ENCODE peak calls at places on chromosomes 2 and 18, in nine cellular contexts. T is left ventricle myocardium inferior; K is Panc1; H is tibial artery; F is right lobe of liver; V is lower lobe of right lung; G is H1; R is cardiac muscle cell; Z is CD8-positive, alpha-beta memory T cell. B is an unnamed sample.

GRCh38 chr2:189013677-189014380 is 39.7 kb downstream of the COL3A1 start:
- DNase-seq in R (no peak), K (no peak), G (no peak), F (no peak), T (no peak), V (no peak), H (no peak), Z (no peak), B (no peak)

GRCh38 chr2:224171226-224171625 is 132.1 kb upstream of the SERPINE2 start:
- DNase-seq in T (no peak), V (no peak), K (no peak), R (no peak), Z (no peak), G (no peak), F (peak; percentile 72), H (no peak), B (no peak)

GRCh38 chr2:24480245-24480644 is 10.8 kb upstream of the NCOA1 start:
- DNase-seq in H (no peak), Z (no peak), F (no peak), R (no peak), K (no peak), V (no peak), T (no peak), G (no peak), B (no peak)

GRCh38 chr2:202786792-202787191 is 84.8 kb downstream of the ICA1L start:
- DNase-seq in V (no peak), K (no peak), Z (no peak), H (no peak), T (no peak), F (no peak), R (no peak), G (no peak), B (no peak)

GRCh38 chr2:33412920-33413319 is 63.5 kb upstream of the RASGRP3 start:
- DNase-seq in T (no peak), G (no peak), H (no peak), V (no peak), F (no peak), Z (no peak), K (no peak), R (peak; percentile 38), B (no peak)

GRCh38 chr2:212665948-212666347 is 127.3 kb upstream of the ERBB4 start:
- DNase-seq in Z (no peak), R (no peak), T (no peak), V (no peak), F (no peak), H (no peak), G (no peak), K (no peak), B (no peak)

GRCh38 chr2:16223071-16223470 is 282.7 kb downstream of the MYCN start:
- DNase-seq in K (no peak), F (no peak), T (no peak), R (no peak), H (no peak), Z (no peak), G (no peak), V (no peak), B (no peak)

GRCh38 chr2:217972037-217972436 is 30.8 kb downstream of the TNS1 start:
- DNase-seq in V (no peak), G (no peak), F (no peak), H (no peak), K (no peak), T (no peak), Z (no peak), R (no peak), B (no peak)

GRCh38 chr2:200089756-200090109 is 134.4 kb downstream of the MAIP1 start:
- DNase-seq in G (no peak), F (no peak), R (no peak), K (no peak), H (no peak), V (no peak), T (no peak), Z (no peak), B (no peak)

GRCh38 chr2:220646424-220646823 is 925.7 kb downstream of the EPHA4 start:
- DNase-seq in F (no peak), V (no peak), K (no peak), T (no peak), H (no peak), G (no peak), R (no peak), Z (no peak), B (no peak)

GRCh38 chr2:65240657-65241056 is 13.0 kb downstream of the ACTR2 start:
- DNase-seq in H (no peak), G (no peak), Z (no peak), K (no peak), V (no peak), R (no peak), T (no peak), F (no peak), B (no peak)

GRCh38 chr18:12291161-12291560 is 16.9 kb upstream of the TUBB6 start:
- DNase-seq in H (no peak), G (no peak), F (no peak), K (no peak), R (no peak), V (no peak), T (no peak), Z (no peak), B (no peak)

GRCh38 chr18:12288406-12288762 is 19.7 kb upstream of the TUBB6 start:
- DNase-seq in R (no peak), V (no peak), T (no peak), G (no peak), F (no peak), H (no peak), Z (no peak), K (no peak), B (no peak)

GRCh38 chr18:12290086-12290485 is 18.0 kb upstream of the TUBB6 start:
- DNase-seq in H (no peak), G (no peak), T (no peak), R (no peak), Z (no peak), V (no peak), F (no peak), K (no peak), B (no peak)

GRCh38 chr18:12287131-12287681 is 20.8 kb upstream of the TUBB6 start:
- DNase-seq in K (no peak), R (no peak), V (peak; percentile 66), T (no peak), Z (no peak), H (no peak), F (no peak), G (no peak), B (no peak)

DNA sequence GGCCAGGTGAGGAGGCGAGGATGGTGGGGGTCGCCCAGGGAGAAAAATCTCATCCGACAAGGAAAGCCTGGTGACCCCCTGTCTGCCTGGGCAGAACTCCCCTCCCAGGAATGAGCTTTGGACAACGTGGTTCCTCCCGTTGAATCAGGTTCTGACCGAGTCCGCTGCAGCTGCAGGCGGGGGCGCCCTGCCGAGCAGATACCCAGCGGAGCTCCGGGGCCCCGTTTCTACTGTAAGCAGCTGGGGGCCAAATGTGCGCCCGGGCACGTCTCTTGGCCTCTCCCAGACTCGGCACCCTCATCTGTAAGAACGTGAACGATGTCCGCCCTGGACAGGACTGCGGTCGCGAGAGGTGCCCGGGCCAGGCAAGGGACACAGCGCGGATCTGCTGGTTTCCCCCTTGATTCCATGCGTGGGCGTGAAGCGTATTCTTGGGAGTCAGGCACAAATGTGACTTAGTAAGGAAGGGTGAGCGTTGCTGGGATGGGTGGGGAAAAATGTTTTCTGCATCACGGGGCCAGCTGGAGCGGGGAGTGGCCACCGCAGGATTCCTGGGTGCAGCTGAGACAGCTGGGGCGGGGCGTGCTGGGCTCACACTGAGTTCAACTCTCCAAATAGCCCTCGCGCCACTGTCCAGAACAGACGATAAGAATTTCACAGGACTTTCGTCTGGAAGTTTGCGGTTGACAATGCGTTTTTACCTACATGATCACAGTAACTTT is 20.2 kb upstream of the TUBB6 start:
- DNase-seq in F (no peak), H (peak; percentile 86), V (peak; percentile 86), G (peak; percentile 85), K (no peak), R (peak; percentile 81), T (peak; percentile 82), Z (no peak), B (peak; percentile 74)
- H3K4me3 ChIP-seq in F (peak overlapping the region; percentile 6), H (peak overlapping the region; percentile 52), V (peak overlapping the region; percentile 48), G (peak overlapping the region; percentile 59), K (peak overlapping the region; percentile 51), R (peak overlapping the region; percentile 21), T (peak overlapping the region; percentile 65), Z (no peak overlapping the region), B (no peak overlapping the region)

GRCh38 chr18:34764451-34764850 is 54.4 kb downstream of the DTNA start:
- DNase-seq in Z (no peak), K (no peak), V (no peak), T (no peak), H (no peak), R (no peak), F (no peak), G (no peak), B (no peak)
- H3K36me3 ChIP-seq in Z (no peaks in the 10 kb centered on the region), K (no peaks in the 10 kb centered on the region), V (no peaks in the 10 kb centered on the region), T (peaks cover 8% of the 10 kb centered on the region), H (peaks cover 9% of the 10 kb centered on the region), R (no peaks in the 10 kb centered on the region), F (no peaks in the 10 kb centered on the region), G (no peaks in the 10 kb centered on the region), B (no peaks in the 10 kb centered on the region)

GRCh38 chr2:39621596-39621995 is 44.1 kb upstream of the TMEM178A start:
- DNase-seq in F (no peak), R (no peak), T (no peak), V (no peak), K (no peak), Z (no peak), G (no peak), H (no peak), B (no peak)

GRCh38 chr2:39629646-39630045 is 36.1 kb upstream of the TMEM178A start:
- DNase-seq in Z (no peak), R (no peak), G (no peak), K (no peak), H (no peak), T (no peak), V (no peak), F (no peak), B (no peak)

GRCh38 chr2:39623916-39624315 is 41.8 kb upstream of the TMEM178A start:
- DNase-seq in H (peak; percentile 32), T (no peak), Z (no peak), K (no peak), F (no peak), V (no peak), R (no peak), G (no peak), B (no peak)

GRCh38 chr2:39625927-39626270 is 39.8 kb upstream of the TMEM178A start:
- DNase-seq in G (no peak), H (no peak), R (no peak), Z (no peak), T (no peak), K (no peak), V (no peak), F (no peak), B (no peak)

GRCh38 chr2:39625193-39625926 is 40.4 kb upstream of the TMEM178A start:
- DNase-seq in R (no peak), F (no peak), G (no peak), H (no peak), T (no peak), V (no peak), Z (no peak), K (no peak), B (no peak)
- H3K4me1 ChIP-seq in R (no peaks in the 10 kb centered on the region), F (peaks cover under 1% of the 10 kb centered on the region), G (no peaks in the 10 kb centered on the region), H (no peaks in the 10 kb centered on the region), T (peaks cover 4% of the 10 kb centered on the region), V (peaks cover 5% of the 10 kb centered on the region), Z (no peaks in the 10 kb centered on the region), K (no peaks in the 10 kb centered on the region), B (no peaks in the 10 kb centered on the region)

DNA sequence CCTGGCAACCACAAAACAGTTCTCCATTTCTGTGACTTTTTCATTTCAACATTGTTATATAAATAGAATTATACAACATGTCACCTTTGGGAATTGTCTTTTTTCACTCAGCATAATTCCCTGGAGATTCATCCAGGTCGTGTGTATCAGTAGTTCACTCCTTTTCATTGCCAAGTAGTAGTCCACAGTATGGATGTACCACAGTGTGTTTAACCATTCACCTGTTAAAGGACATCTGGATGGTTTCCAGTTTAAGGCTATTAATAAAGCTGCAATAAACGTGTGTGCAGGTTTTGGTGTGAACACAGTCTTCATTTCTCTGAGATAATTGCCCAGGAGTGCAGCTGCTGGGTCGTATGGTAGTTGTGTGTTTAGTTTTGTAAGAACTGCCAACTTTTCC is 35.7 kb downstream of the COPS7B start:
- DNase-seq in K (no peak), F (no peak), G (no peak), R (no peak), T (no peak), H (no peak), V (no peak), Z (no peak), B (no peak)
- H3K4me3 ChIP-seq in K (no peak overlapping the region), F (no peak overlapping the region), G (no peak overlapping the region), R (no peak overlapping the region), T (no peak overlapping the region), H (no peak overlapping the region), V (no peak overlapping the region), Z (no peak overlapping the region), B (no peak overlapping the region)